ENCODE peak calls at places on chromosome 17, in four cellular contexts. A is CD4-positive, alpha-beta T cell; O is CD8-positive, alpha-beta T cell; L is sigmoid colon. S is an unnamed sample.

GRCh38 chr17:78338860-78339259 is 21.0 kb downstream of the SOCS3 start:
- DNase-seq in O (no peak), A (no peak), L (no peak), S (no peak)

GRCh38 chr17:41527076-41528023 is 758 bp downstream of the KRT19 start:
- DNase-seq in L (no peak), O (no peak), A (no peak), S (no peak)

GRCh38 chr17:1714980-1715802 is 5.0 kb upstream of the TLCD2 start:
- DNase-seq in L (peak; percentile 97), O (no peak), A (peak; percentile 29), S (no peak)

GRCh38 chr17:73901661-73902415 is 257.6 kb upstream of the SDK2 start:
- DNase-seq in O (no peak), A (no peak), L (no peak), S (no peak)

GRCh38 chr17:59254742-59255141 is 34.4 kb downstream of the GDPD1 start:
- DNase-seq in L (no peak), A (no peak), O (no peak), S (no peak)

GRCh38 chr17:75504347-75505151 is 10.8 kb downstream of the CASKIN2 start:
- DNase-seq in L (no peak), O (no peak), A (no peak), S (no peak)

GRCh38 chr17:29617125-29617480 is 5.6 kb downstream of the CORO6 start:
- DNase-seq in A (peak; percentile 88), L (peak; percentile 89), O (peak; percentile 78), S (no peak)

GRCh38 chr17:78952706-78953105 is 27.0 kb downstream of the LGALS3BP start:
- DNase-seq in O (no peak), A (no peak), L (peak; percentile 65), S (no peak)

GRCh38 chr17:79993390-79994221 is 42.1 kb downstream of the TBC1D16 start:
- DNase-seq in O (no peak), A (peak; percentile 9), L (peak; percentile 96), S (peak; percentile 28)

GRCh38 chr17:42946812-42947211 is 17.4 kb downstream of the AARSD1 start:
- DNase-seq in L (no peak), O (no peak), A (no peak), S (no peak)

GRCh38 chr17:68343976-68344375 is 52.7 kb downstream of the ARSG start:
- DNase-seq in A (no peak), O (no peak), L (no peak), S (no peak)

GRCh38 chr17:33896309-33896708 is 358.8 kb upstream of the CCL2 start:
- DNase-seq in O (no peak), A (no peak), L (no peak), S (no peak)

GRCh38 chr17:77326636-77327035 is 185.9 kb downstream of the SEC14L1 start:
- DNase-seq in L (peak; percentile 56), O (no peak), A (no peak), S (no peak)

GRCh38 chr17:35089846-35090193 is 26.3 kb upstream of the RFFL start:
- DNase-seq in O (no peak), A (peak; percentile 17), L (no peak), S (no peak)

GRCh38 chr17:67390006-67390645 is 13.0 kb downstream of the PITPNC1 start:
- DNase-seq in L (no peak), O (no peak), A (no peak), S (no peak)

GRCh38 chr17:73990290-73990689 is 213.2 kb upstream of the RPL38 start:
- DNase-seq in O (no peak), L (no peak), A (no peak), S (no peak)

GRCh38 chr17:65533855-65534457 is 27.5 kb downstream of the AXIN2 start:
- DNase-seq in L (no peak), O (no peak), A (no peak), S (no peak)

DNA sequence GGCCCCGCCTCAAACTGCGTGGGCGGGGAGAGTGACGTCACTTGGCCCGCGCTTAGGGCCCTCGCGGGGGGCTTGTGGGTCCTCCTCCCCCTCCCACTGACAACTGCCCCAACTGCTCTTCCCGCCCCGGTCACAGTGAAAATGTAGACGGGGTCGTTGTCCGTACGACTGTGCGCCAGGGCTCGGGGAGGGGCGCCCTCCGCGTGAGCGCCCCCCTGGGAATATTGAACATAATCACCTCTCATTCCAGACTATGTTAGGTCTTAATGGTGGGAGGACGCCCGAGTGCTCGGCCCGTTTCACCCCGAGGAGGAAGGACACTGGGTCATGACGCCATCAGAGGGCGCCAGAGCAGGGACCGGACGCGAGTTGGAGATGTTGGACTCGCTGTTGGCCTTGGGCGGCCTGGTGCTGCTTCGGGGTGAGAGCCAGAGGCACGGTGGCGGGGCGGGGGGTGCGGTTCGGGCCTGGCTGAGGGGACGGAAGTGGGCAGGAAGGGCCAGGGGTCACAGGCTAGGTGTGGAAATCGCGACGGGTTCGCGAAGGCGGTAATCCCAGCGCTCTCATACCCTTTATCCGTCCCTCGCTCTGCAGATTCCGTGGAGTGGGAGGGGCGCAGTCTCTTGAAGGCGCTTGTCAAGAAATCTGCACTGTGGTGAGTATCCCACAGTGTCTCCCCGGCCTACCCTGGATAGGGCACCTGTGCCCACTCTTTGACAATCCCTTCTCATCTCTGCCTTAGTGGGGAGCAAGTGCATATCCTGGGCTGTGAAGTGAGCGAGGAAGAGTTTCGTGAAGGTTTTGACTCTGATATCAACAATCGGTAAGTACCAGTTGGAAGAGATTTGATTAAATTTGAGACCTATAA is at the start of gene ELP5:
- DNase-seq in L (peak; percentile 97), O (peak; percentile 73), A (peak; percentile 77), S (peak; percentile 74)
- TF ChIP-seq CTCF in L (no peak), O (no peak), A (peak; percentile 28), S (peak; percentile 9)

GRCh38 chr17:17817552-17817947 is 19.2 kb downstream of the SREBF1 start:
- DNase-seq in O (no peak), A (no peak), L (no peak), S (no peak)
- H3K27me3 ChIP-seq in O (no peaks in the 10 kb centered on the region), A (no peaks in the 10 kb centered on the region), L (no peaks in the 10 kb centered on the region), S (no peaks in the 10 kb centered on the region)

DNA sequence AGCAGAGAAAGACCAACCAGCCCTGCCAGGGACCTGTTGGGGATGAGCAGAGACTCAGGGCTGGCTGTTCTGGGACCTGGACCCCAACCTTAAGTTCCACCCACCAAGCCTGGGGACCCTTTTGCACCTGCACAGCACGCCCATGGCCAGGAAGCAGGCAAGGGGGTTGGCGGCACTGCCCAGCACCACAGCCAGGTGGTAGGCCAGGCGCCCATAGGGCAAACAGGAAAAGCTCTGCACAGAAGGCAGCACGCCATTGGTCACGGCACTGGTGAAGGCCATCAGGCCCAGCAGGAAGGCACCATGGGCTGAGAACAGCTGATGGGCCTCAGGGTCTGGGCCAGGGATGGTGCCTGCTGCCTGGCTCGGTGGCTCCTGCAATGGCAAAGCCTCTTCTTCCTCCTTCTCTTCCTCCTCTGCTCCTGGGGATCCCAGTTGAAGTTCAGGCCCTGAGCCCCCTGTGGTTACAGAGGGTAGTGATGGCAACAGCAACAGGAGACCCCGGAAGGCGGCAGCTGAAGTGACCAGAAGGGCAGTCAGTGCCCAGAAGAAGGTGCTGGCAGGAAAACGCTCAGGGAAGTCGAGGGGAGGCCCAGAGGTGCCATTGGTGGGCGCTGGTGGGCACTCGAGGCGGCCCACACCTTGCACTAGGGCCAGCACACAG is 1.7 kb downstream of the SLC52A1 start:
- DNase-seq in A (no peak), O (no peak), L (no peak), S (no peak)
- TF ChIP-seq CTCF in A (no peak), O (no peak), L (no peak), S (no peak)

DNA sequence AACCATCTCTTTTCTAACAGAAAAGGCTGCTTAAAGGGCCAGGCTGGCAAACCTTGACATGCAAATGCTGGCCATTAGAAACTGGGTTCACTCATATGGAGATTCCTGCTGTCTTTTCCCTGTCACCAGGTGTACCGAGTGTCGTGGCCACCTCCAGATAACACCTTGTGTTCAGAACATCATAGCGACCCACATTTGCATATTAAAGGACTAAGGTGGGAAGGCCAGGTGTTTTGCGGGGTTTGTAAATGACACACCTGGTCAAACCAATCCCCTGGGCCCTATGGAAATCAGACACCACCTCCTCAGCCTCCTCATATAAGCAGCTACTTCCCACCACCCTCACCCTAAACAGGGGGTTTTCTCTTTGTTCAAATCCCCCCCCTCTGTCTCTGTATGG is 2.5 kb upstream of the AIPL1 start:
- DNase-seq in O (no peak), L (no peak), A (no peak), S (no peak)
- H3K27me3 ChIP-seq in O (no peaks in the 10 kb centered on the region), L (peaks cover 3% of the 10 kb centered on the region), A (peaks cover 5% of the 10 kb centered on the region), S (peaks cover 8% of the 10 kb centered on the region)

GRCh38 chr17:7840441-7840840 is 6.4 kb downstream of the KDM6B start:
- DNase-seq in A (no peak), O (no peak), L (no peak), S (no peak)
- TF ChIP-seq CTCF in A (no peak), O (no peak), L (no peak), S (no peak)

GRCh38 chr17:37833237-37833859 is 88.5 kb upstream of the HNF1B start:
- DNase-seq in L (no peak), O (no peak), A (no peak), S (no peak)
- H3K27me3 ChIP-seq in L (no peaks in the 10 kb centered on the region), O (no peaks in the 10 kb centered on the region), A (no peaks in the 10 kb centered on the region), S (no peaks in the 10 kb centered on the region)